ENCODE peak calls at places on chromosomes 6 and 20, in seven cellular contexts. Q is heart right ventricle; A is transverse colon; Y is CD8-positive, alpha-beta memory T cell; F is lower lobe of right lung; U is left ventricle myocardium inferior; I is PC-3. D is an unnamed sample. For H3K36me3, the result is how much of the 10 kb centered on the place peaks cover.

GRCh38 chr6:152552616-152553209 is 84.4 kb downstream of the SYNE1 start:
- DNase-seq in Q (peak), A (peak), Y (no peak), F (peak), U (peak), I (peak), D (peak)

GRCh38 chr20:15708984-15709598 is 864.2 kb downstream of the KIF16B start:
- DNase-seq in Q (peak), A (peak), Y (no peak), F (peak), U (peak), I (peak), D (peak)

GRCh38 chr6:28880894-28881780 is 42.6 kb downstream of the TRIM27 start:
- DNase-seq in Q (peak), A (peak), Y (peak), F (no peak), U (peak), I (peak), D (no peak)

GRCh38 chr20:62874745-62875344 is 13.2 kb upstream of the TCFL5 start:
- DNase-seq in Q (no peak), A (no peak), Y (no peak), F (no peak), U (no peak), I (no peak), D (no peak)

GRCh38 chr20:17825251-17825691 is 125.5 kb downstream of the BANF2 start:
- DNase-seq in Q (peak), A (no peak), Y (no peak), F (no peak), U (no peak), I (no peak), D (no peak)

GRCh38 chr20:24956001-24956761 is 7.1 kb downstream of the CST7 start:
- DNase-seq in Q (no peak), A (no peak), Y (no peak), F (peak), U (no peak), I (no peak), D (no peak)

GRCh38 chr6:146544783-146545182 is 1.1 kb downstream of the RAB32 start:
- DNase-seq in Q (no peak), A (no peak), Y (no peak), F (no peak), U (no peak), I (no peak), D (no peak)

GRCh38 chr6:165448210-165448609 is 138.8 kb upstream of the C6orf118 start:
- DNase-seq in Q (no peak), A (no peak), Y (no peak), F (no peak), U (no peak), I (no peak), D (no peak)

GRCh38 chr20:63112491-63113219 is 103.3 kb downstream of the YTHDF1 start:
- DNase-seq in Q (no peak), A (no peak), Y (no peak), F (peak), U (no peak), I (no peak), D (no peak)

GRCh38 chr6:7041511-7042026 is 66.2 kb upstream of the RREB1 start:
- DNase-seq in Q (no peak), A (no peak), Y (no peak), F (no peak), U (no peak), I (no peak), D (no peak)

GRCh38 chr20:37270586-37271420 is 9.2 kb upstream of the GHRH start:
- DNase-seq in Q (no peak), A (no peak), Y (no peak), F (no peak), U (no peak), I (no peak), D (no peak)

GRCh38 chr20:58208944-58209343 is 19.5 kb downstream of the ANKRD60 start:
- DNase-seq in Q (no peak), A (no peak), Y (no peak), F (no peak), U (no peak), I (no peak), D (no peak)

GRCh38 chr20:25275813-25276532 is 28.1 kb downstream of the PYGB start:
- DNase-seq in Q (peak), A (no peak), Y (no peak), F (peak), U (peak), I (no peak), D (no peak)

GRCh38 chr6:1552296-1552761 is 57.4 kb upstream of the FOXC1 start:
- DNase-seq in Q (no peak), A (no peak), Y (no peak), F (no peak), U (no peak), I (peak), D (no peak)

GRCh38 chr6:163354779-163355431 is 59.6 kb upstream of the QKI start:
- DNase-seq in Q (peak), A (no peak), Y (no peak), F (peak), U (peak), I (peak), D (no peak)

GRCh38 chr6:3237761-3238662 is 10.6 kb upstream of the TUBB2B start:
- DNase-seq in Q (no peak), A (no peak), Y (no peak), F (no peak), U (no peak), I (no peak), D (no peak)

DNA sequence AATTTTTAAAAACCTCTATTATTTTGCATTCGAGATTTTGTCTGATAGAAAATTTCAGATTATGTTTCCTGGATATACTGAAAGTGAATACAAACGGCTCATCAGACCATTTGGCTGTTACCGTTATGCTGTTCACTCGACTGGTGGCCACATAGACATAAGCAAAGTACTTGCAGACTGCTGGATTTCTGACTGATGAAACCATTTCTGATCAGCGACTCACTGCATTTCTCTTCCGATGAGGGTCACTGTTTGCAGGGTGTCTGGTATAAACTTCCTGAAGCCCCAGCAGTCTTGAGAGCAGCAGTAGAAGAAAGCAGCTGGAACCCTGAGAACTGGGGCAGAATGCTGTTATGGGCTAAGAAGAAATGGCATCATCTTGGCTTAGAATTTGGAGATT is 17.7 kb downstream of the SNX9 start:
- DNase-seq in Q (no peak), A (no peak), Y (no peak), F (no peak), U (no peak), I (peak), D (no peak)
- H3K4me3 ChIP-seq in Q (no peak), A (no peak), Y (no peak), F (no peak), U (no peak), I (no peak), D (no peak)

GRCh38 chr6:111664565-111665039 is 58.9 kb upstream of the TRAF3IP2 start:
- DNase-seq in Q (peak), A (no peak), Y (no peak), F (no peak), U (no peak), I (no peak), D (no peak)

GRCh38 chr6:111662794-111663231 is 57.1 kb upstream of the TRAF3IP2 start:
- DNase-seq in Q (no peak), A (peak), Y (no peak), F (no peak), U (no peak), I (no peak), D (no peak)

GRCh38 chr6:111662192-111662793 is 56.6 kb upstream of the TRAF3IP2 start:
- DNase-seq in Q (no peak), A (no peak), Y (no peak), F (no peak), U (no peak), I (peak), D (no peak)

GRCh38 chr6:111663692-111664564 is 58.2 kb upstream of the TRAF3IP2 start:
- DNase-seq in Q (peak), A (no peak), Y (no peak), F (peak), U (peak), I (no peak), D (no peak)

DNA sequence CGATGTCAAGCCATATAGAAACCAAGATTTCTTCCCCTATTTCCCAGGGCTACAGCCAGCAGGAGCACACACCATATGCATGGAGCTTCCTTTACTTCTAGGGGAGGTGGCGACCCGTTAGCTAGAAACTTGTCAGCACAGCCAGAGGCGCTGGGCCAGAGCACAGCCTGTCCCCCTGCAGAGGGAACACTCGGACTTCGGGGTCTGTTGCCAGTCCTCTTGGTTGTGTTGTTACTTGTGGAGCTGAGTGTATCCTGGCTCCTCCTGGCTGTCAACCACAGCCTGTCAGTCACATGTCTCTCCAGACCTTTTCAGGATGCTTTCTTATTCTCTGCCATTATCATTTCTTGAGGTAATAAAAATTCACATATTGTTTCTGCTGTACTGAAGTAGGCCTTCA is 57.6 kb upstream of the TRAF3IP2 start:
- DNase-seq in Q (no peak), A (peak), Y (no peak), F (no peak), U (peak), I (no peak), D (no peak)
- H3K27ac ChIP-seq in Q (peak), A (peak), Y (no peak), F (peak), U (peak), I (no peak), D (no peak)

DNA sequence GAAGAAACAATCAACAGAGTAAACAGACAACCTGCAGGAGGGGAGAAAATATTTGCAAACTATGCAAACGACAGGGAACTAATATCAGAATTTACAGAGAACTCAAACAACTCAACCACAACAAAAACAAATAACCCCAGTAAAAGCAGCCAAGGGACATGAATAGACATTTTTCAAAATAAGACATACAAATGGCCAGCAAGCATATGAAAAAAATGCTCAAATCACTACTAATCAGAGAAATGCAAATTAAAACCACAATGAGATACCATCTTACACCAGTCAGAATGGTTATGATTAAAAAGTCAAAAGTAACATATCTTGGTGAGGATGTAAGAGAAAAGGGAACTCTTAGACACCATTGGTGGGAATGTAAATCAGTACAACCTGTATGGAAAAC is 215.0 kb downstream of the THBS2 start:
- DNase-seq in Q (no peak), A (no peak), Y (no peak), F (no peak), U (no peak), I (no peak), D (no peak)
- H3K36me3 ChIP-seq in Q (under half), A (under half), Y (under half), F (under half), U (under half), I (under half), D (under half)

DNA sequence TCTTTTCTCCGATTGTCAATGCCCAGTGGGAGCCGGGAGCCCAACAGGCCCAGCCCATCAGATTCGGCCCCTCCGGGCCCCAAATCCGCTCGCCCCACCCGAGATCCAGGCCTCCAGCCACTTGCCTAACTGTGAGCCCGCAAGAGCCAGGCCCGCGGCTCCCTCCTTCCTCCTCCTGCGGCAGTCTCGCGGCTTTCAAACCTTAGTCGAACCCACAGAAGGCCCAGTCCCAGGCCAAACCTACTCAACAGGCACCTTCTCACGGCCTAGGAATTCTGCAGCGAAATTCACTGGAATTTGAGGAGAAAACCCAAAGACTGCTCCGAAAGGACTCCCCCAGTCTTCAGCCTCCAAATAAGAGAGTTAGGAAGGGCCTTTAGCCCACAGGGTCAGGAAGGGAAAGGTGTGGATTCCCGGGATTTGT is 2.8 kb upstream of the TFAP2A start:
- DNase-seq in Q (no peak), A (no peak), Y (no peak), F (peak), U (no peak), I (no peak), D (no peak)
- H3K4me3 ChIP-seq in Q (no peak), A (no peak), Y (no peak), F (no peak), U (no peak), I (no peak), D (no peak)

GRCh38 chr6:41274291-41274690 is 12.2 kb downstream of the TREM1 start:
- DNase-seq in Q (no peak), A (no peak), Y (no peak), F (no peak), U (no peak), I (no peak), D (no peak)
- H3K27ac ChIP-seq in Q (no peak), A (no peak), Y (no peak), F (no peak), U (no peak), I (no peak), D (no peak)

GRCh38 chr20:32452776-32453466 is 94.8 kb downstream of the ASXL1 start:
- DNase-seq in Q (no peak), A (no peak), Y (peak), F (no peak), U (no peak), I (no peak), D (no peak)

GRCh38 chr20:32453467-32454163 is 95.5 kb downstream of the ASXL1 start:
- DNase-seq in Q (no peak), A (no peak), Y (no peak), F (peak), U (peak), I (no peak), D (no peak)

GRCh38 chr20:32455901-32456701 is 98.0 kb downstream of the ASXL1 start:
- DNase-seq in Q (no peak), A (no peak), Y (no peak), F (no peak), U (peak), I (no peak), D (no peak)

GRCh38 chr20:32455171-32455900 is 97.2 kb downstream of the ASXL1 start:
- DNase-seq in Q (no peak), A (no peak), Y (no peak), F (no peak), U (peak), I (no peak), D (no peak)

DNA sequence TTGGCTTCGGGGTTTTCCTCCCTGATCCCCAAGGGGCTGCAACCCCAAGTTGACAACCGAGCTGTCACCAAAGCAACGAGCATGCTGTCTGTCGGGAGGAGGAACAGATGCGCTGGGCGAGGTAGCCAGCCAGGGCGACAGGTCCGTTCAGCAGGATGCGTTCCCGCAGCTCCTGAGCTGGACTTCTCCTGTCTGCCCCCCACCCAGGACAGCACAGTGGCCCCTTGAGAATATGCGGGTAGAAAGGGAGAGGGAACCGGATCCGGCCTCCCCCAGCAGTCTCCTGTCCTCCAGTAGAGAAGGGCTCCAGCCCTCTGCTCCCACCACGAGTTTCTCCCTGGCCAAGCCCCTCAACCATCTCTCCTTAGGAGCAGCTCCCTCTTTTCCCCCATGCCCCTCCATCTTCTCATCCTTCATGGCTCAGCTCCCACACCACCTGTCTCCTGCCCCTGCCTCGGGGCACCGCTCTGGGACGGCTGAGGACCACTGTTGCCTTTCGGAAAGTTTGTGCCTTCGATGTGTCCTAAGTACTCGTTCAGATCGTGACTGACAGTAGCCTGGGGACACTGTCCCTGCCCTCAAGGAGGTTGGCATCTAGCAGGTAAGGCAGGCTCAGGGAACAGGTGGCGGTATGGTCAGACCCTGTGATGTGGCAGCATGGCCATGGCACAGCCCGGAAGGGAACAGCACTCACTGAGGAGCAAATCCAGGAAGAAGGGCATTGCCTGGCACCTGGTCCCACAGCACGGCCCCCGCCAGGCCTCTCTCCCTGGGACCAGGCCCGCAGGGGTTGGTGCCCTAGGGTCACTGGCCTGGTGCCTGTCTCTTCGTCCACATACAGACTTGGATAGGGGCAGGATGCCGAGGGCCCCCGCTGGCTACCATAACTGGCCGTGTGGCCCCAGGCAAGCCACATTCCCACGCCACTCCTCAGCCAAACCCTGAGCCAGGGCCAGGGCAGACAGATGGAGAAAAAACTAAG is 96.3 kb downstream of the ASXL1 start:
- DNase-seq in Q (no peak), A (no peak), Y (no peak), F (no peak), U (peak), I (no peak), D (no peak)
- H3K36me3 ChIP-seq in Q (under half), A (under half), Y (under half), F (half or more), U (under half), I (under half), D (under half)

DNA sequence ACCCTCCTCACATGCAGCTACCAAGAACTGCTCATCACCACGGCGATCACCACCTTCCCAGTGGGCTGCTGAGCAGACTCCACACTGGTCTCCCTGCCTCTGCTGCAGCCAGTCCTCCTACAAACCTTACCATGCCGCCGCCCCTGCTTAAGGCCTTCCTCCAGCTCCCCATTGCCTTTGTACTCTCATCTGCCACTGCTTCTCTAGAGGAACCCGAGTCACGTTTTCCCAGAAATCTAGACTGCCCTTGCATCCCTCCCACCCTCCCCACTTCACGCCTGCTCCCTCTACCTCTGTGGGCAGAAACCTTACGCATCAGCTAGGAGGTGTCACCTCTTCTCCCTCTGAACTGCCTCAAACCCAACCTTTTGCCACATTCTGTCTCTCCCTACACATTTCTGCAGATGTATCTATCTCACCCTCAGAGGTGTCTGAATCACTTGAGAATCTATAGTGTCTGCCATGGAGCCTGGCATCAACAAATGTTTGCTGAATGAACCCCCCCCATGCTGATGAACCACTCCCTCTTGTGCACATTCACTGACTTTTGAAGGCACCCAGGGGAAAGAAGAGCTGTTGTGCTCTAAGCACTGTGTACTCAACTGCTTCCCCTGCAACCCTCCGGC is 4.3 kb downstream of the E2F1 start:
- DNase-seq in Q (no peak), A (no peak), Y (no peak), F (no peak), U (no peak), I (no peak), D (no peak)
- H3K4me3 ChIP-seq in Q (no peak), A (no peak), Y (no peak), F (no peak), U (no peak), I (no peak), D (no peak)